ENCODE peak calls at places on chromosomes 4 and X, in seven cellular contexts. One of them, this sample, is unnamed.

GRCh38 chr4:84497220-84497834 is 1.8 kb downstream of the NKX6-1 start:
- DNase-seq in breast epithelium: no peak
- DNase-seq in NB4: no peak
- DNase-seq in tibial nerve: no peak
- DNase-seq in suprapubic skin: no peak
- DNase-seq in ovary: no peak
- DNase-seq in stomach: no peak
- DNase-seq in this sample: no peak

GRCh38 chr4:113901994-113902787 is 77.3 kb downstream of the ARSJ start:
- DNase-seq in breast epithelium: peak
- DNase-seq in NB4: no peak
- DNase-seq in tibial nerve: no peak
- DNase-seq in suprapubic skin: no peak
- DNase-seq in ovary: no peak
- DNase-seq in stomach: peak
- DNase-seq in this sample: no peak

GRCh38 chrX:109760241-109760921 is 27.3 kb upstream of the ACSL4 start:
- DNase-seq in breast epithelium: no peak
- DNase-seq in NB4: no peak
- DNase-seq in tibial nerve: no peak
- DNase-seq in suprapubic skin: no peak
- DNase-seq in ovary: no peak
- DNase-seq in stomach: no peak
- DNase-seq in this sample: no peak

GRCh38 chr4:2836391-2836859 is 7.2 kb upstream of the ADD1 start:
- DNase-seq in breast epithelium: no peak
- DNase-seq in NB4: no peak
- DNase-seq in tibial nerve: no peak
- DNase-seq in suprapubic skin: no peak
- DNase-seq in ovary: peak
- DNase-seq in stomach: peak
- DNase-seq in this sample: no peak

GRCh38 chrX:39541881-39542280 is 555.9 kb downstream of the BCOR start:
- DNase-seq in breast epithelium: no peak
- DNase-seq in NB4: no peak
- DNase-seq in tibial nerve: no peak
- DNase-seq in suprapubic skin: no peak
- DNase-seq in ovary: no peak
- DNase-seq in stomach: no peak
- DNase-seq in this sample: no peak

GRCh38 chrX:40095588-40096394 is 2.0 kb downstream of the BCOR start:
- DNase-seq in breast epithelium: no peak
- DNase-seq in NB4: peak
- DNase-seq in tibial nerve: no peak
- DNase-seq in suprapubic skin: no peak
- DNase-seq in ovary: no peak
- DNase-seq in stomach: no peak
- DNase-seq in this sample: no peak

GRCh38 chrX:95145848-95146540 is 1472.0 kb downstream of the FAM133A start:
- DNase-seq in breast epithelium: no peak
- DNase-seq in NB4: peak
- DNase-seq in tibial nerve: no peak
- DNase-seq in suprapubic skin: no peak
- DNase-seq in ovary: no peak
- DNase-seq in stomach: no peak
- DNase-seq in this sample: no peak

GRCh38 chr4:77078401-77078800 is 2.6 kb upstream of the CCNI start:
- DNase-seq in breast epithelium: no peak
- DNase-seq in NB4: no peak
- DNase-seq in tibial nerve: no peak
- DNase-seq in suprapubic skin: no peak
- DNase-seq in ovary: no peak
- DNase-seq in stomach: no peak
- DNase-seq in this sample: no peak

GRCh38 chr4:89056953-89057398 is at the start of gene FAM13A:
- DNase-seq in breast epithelium: peak
- DNase-seq in NB4: peak
- DNase-seq in tibial nerve: peak
- DNase-seq in suprapubic skin: peak
- DNase-seq in ovary: peak
- DNase-seq in stomach: peak
- DNase-seq in this sample: peak

GRCh38 chrX:68795741-68796140 is 33.1 kb upstream of the EFNB1 start:
- DNase-seq in breast epithelium: no peak
- DNase-seq in NB4: no peak
- DNase-seq in tibial nerve: no peak
- DNase-seq in suprapubic skin: no peak
- DNase-seq in ovary: no peak
- DNase-seq in stomach: no peak
- DNase-seq in this sample: no peak

GRCh38 chr4:110196206-110196870 is 2.1 kb downstream of the ELOVL6 start:
- DNase-seq in breast epithelium: no peak
- DNase-seq in NB4: peak
- DNase-seq in tibial nerve: no peak
- DNase-seq in suprapubic skin: no peak
- DNase-seq in ovary: peak
- DNase-seq in stomach: peak
- DNase-seq in this sample: no peak

GRCh38 chr4:114417214-114417613 is 181.4 kb upstream of the UGT8 start:
- DNase-seq in breast epithelium: no peak
- DNase-seq in NB4: peak
- DNase-seq in tibial nerve: no peak
- DNase-seq in suprapubic skin: no peak
- DNase-seq in ovary: no peak
- DNase-seq in stomach: no peak
- DNase-seq in this sample: no peak

GRCh38 chr4:5122114-5122513 is 70.8 kb downstream of the STK32B start:
- DNase-seq in breast epithelium: no peak
- DNase-seq in NB4: no peak
- DNase-seq in tibial nerve: no peak
- DNase-seq in suprapubic skin: no peak
- DNase-seq in ovary: no peak
- DNase-seq in stomach: no peak
- DNase-seq in this sample: no peak

GRCh38 chr4:102344520-102344954 is 745 bp downstream of the SLC39A8 start:
- DNase-seq in breast epithelium: peak
- DNase-seq in NB4: peak
- DNase-seq in tibial nerve: no peak
- DNase-seq in suprapubic skin: peak
- DNase-seq in ovary: peak
- DNase-seq in stomach: peak
- DNase-seq in this sample: peak

GRCh38 chrX:23578079-23578478 is 89.2 kb upstream of the PRDX4 start:
- DNase-seq in breast epithelium: no peak
- DNase-seq in NB4: no peak
- DNase-seq in tibial nerve: no peak
- DNase-seq in suprapubic skin: no peak
- DNase-seq in ovary: no peak
- DNase-seq in stomach: no peak
- DNase-seq in this sample: no peak

GRCh38 chr4:169270156-169270809 is 473 bp downstream of the SH3RF1 start:
- DNase-seq in breast epithelium: peak
- DNase-seq in NB4: peak
- DNase-seq in tibial nerve: peak
- DNase-seq in suprapubic skin: no peak
- DNase-seq in ovary: peak
- DNase-seq in stomach: peak
- DNase-seq in this sample: no peak

GRCh38 chr4:187840814-187841213 is 154.8 kb upstream of the ZFP42 start:
- DNase-seq in breast epithelium: no peak
- DNase-seq in NB4: no peak
- DNase-seq in tibial nerve: no peak
- DNase-seq in suprapubic skin: no peak
- DNase-seq in ovary: no peak
- DNase-seq in stomach: no peak
- DNase-seq in this sample: no peak

GRCh38 chrX:1591863-1592127 is 391 bp downstream of the AKAP17A start:
- DNase-seq in breast epithelium: no peak
- DNase-seq in NB4: no peak
- DNase-seq in tibial nerve: no peak
- DNase-seq in suprapubic skin: no peak
- DNase-seq in ovary: no peak
- DNase-seq in stomach: no peak
- DNase-seq in this sample: no peak

GRCh38 chrX:1592863-1593201 is 1.4 kb downstream of the AKAP17A start:
- DNase-seq in breast epithelium: no peak
- DNase-seq in NB4: no peak
- DNase-seq in tibial nerve: no peak
- DNase-seq in suprapubic skin: no peak
- DNase-seq in ovary: no peak
- DNase-seq in stomach: peak
- DNase-seq in this sample: no peak

GRCh38 chrX:1592128-1592862 is 891 bp downstream of the AKAP17A start:
- DNase-seq in breast epithelium: no peak
- DNase-seq in NB4: peak
- DNase-seq in tibial nerve: no peak
- DNase-seq in suprapubic skin: no peak
- DNase-seq in ovary: no peak
- DNase-seq in stomach: peak
- DNase-seq in this sample: no peak

GRCh38 chrX:1589356-1590130 is 1.9 kb upstream of the AKAP17A start:
- DNase-seq in breast epithelium: no peak
- DNase-seq in NB4: peak
- DNase-seq in tibial nerve: no peak
- DNase-seq in suprapubic skin: no peak
- DNase-seq in ovary: no peak
- DNase-seq in stomach: no peak
- DNase-seq in this sample: no peak

DNA sequence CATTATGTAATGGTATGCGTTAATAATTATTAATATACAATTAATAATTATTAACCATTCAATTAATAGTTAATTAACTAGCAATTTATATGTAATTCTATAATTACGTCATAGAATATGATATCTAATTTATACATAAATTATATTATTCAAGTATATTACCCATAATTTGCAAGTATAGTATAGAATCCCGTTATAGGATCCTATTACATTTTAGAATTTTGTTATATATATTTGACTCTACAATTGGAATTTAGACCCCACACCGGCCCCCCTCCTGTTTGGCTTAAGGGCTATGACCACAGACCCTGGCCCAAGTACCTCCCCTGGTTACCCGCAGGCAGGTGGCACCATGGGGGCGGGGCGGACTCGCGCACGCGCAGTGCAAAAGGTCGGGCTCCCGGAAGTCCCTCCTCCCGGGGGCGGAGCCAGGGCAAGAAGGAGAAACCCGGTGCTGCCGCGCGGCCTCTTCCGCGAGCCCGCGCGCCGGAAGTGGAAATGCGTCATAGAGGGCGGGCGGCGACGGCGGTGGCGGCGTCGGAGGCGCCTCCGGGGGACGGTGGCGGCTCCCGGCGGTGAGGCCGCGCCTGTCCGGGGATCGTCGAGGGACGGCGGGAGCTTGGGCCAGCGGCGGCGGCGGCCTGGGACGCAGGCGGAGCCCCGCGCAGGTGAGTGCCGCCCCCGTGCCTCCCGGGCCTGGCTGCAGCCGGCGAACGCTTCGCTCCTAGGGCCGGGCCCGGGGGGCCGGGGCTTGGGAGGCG is at the start of gene AKAP17A:
- DNase-seq in breast epithelium: peak
- DNase-seq in NB4: peak
- DNase-seq in tibial nerve: peak
- DNase-seq in suprapubic skin: peak
- DNase-seq in ovary: peak
- DNase-seq in stomach: peak
- DNase-seq in this sample: peak
- TF ChIP-seq POLR2A in breast epithelium: no peak
- TF ChIP-seq POLR2A in NB4: peak
- TF ChIP-seq POLR2A in tibial nerve: peak
- TF ChIP-seq POLR2A in suprapubic skin: peak
- TF ChIP-seq POLR2A in ovary: peak
- TF ChIP-seq POLR2A in stomach: no peak
- TF ChIP-seq POLR2A in this sample: peak

DNA sequence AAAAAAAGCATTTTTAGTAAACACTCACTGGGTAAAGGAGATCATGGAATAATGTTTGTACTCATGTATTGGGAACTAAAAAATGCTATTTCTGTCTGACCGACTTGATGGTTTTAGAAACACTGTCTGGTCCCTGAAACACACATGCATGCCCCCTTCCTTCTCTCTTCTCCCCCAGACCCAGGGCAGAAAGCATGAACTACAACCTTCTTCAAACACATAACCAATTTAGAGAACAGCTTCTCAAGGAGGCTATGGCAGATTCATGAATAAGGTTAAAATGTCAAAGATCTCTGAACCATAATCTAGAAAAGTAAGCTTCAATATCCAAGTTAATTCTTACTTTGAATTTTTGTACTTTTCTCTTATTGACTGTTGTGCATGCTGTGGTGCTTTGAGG is 6.0 kb downstream of the CCNA2 start:
- DNase-seq in breast epithelium: no peak
- DNase-seq in NB4: no peak
- DNase-seq in tibial nerve: no peak
- DNase-seq in suprapubic skin: no peak
- DNase-seq in ovary: no peak
- DNase-seq in stomach: no peak
- DNase-seq in this sample: no peak
- TF ChIP-seq POLR2A in breast epithelium: no peak
- TF ChIP-seq POLR2A in NB4: no peak
- TF ChIP-seq POLR2A in tibial nerve: no peak
- TF ChIP-seq POLR2A in suprapubic skin: no peak
- TF ChIP-seq POLR2A in ovary: no peak
- TF ChIP-seq POLR2A in stomach: no peak
- TF ChIP-seq POLR2A in this sample: no peak

DNA sequence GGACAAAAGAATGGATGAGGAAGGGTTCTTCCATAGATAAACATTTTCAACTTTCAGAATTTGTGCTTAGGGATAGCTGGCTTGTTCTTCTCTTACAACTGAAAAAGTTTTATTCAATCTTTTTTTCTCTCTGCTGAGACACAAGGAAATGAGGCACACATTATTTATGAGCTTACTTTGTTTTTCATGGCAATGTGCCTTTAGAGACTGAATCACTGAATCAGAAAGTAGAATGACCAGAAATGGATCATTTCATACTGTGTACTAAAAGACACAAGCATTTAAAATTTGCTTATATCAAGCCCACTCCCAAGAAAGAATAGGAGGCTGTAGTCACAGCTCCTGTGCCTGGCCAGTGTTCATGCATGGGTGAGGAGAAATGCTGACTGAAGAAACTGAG is 413.7 kb downstream of the RAPGEF2 start:
- DNase-seq in breast epithelium: no peak
- DNase-seq in NB4: no peak
- DNase-seq in tibial nerve: no peak
- DNase-seq in suprapubic skin: no peak
- DNase-seq in ovary: no peak
- DNase-seq in stomach: no peak
- DNase-seq in this sample: no peak
- TF ChIP-seq POLR2A in breast epithelium: no peak
- TF ChIP-seq POLR2A in NB4: no peak
- TF ChIP-seq POLR2A in tibial nerve: no peak
- TF ChIP-seq POLR2A in suprapubic skin: no peak
- TF ChIP-seq POLR2A in ovary: no peak
- TF ChIP-seq POLR2A in stomach: no peak
- TF ChIP-seq POLR2A in this sample: no peak

DNA sequence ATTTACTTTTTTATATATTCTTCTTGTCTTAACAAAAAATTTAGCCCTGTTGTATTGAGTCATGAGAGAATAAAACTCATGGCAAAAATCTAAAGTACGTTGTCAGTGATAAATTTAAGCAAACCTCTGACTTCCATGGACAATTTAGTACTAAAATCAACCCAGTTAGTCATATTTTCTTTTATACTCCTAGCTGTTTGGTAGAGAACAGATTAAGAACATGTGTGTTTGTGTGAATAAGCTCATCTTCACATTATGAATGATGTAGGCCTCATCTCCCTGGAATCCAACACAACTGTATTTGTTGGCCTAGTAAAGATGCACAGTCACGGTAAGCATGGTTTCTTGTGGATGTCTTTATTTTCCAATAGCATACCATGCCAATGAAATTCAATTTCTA is 40.8 kb upstream of the FAM47B start:
- DNase-seq in breast epithelium: no peak
- DNase-seq in NB4: no peak
- DNase-seq in tibial nerve: no peak
- DNase-seq in suprapubic skin: no peak
- DNase-seq in ovary: no peak
- DNase-seq in stomach: no peak
- DNase-seq in this sample: no peak
- TF ChIP-seq POLR2A in breast epithelium: no peak
- TF ChIP-seq POLR2A in NB4: no peak
- TF ChIP-seq POLR2A in tibial nerve: no peak
- TF ChIP-seq POLR2A in suprapubic skin: no peak
- TF ChIP-seq POLR2A in ovary: no peak
- TF ChIP-seq POLR2A in stomach: no peak
- TF ChIP-seq POLR2A in this sample: no peak